ENCODE peak calls at places on chromosomes 16 and 17, in five cellular contexts. D is thoracic aorta, B is kidney epithelial cell, Y is left ventricle myocardium inferior, V is ascending aorta. M is an unnamed sample. For H3K36me3, the result is how much of the 10 kb centered on the place peaks cover.

GRCh38 chr17:33267279-33267790 is 25.8 kb downstream of the ASIC2 start:
- DNase-seq in D (no peak), B (peak), Y (no peak), V (no peak), M (no peak)

GRCh38 chr17:76544916-76545365 is 5.1 kb downstream of the PRCD start:
- DNase-seq in D (no peak), B (no peak), Y (no peak), V (no peak), M (peak)

GRCh38 chr17:27666831-27667560 is 36.0 kb downstream of the LGALS9 start:
- DNase-seq in D (no peak), B (no peak), Y (no peak), V (no peak), M (no peak)

GRCh38 chr16:1940273-1941161 is 2.5 kb downstream of the MSRB1 start:
- DNase-seq in D (no peak), B (no peak), Y (no peak), V (no peak), M (peak)

GRCh38 chr17:42365136-42365535 is 23.1 kb downstream of the STAT3 start:
- DNase-seq in D (no peak), B (no peak), Y (no peak), V (no peak), M (no peak)

GRCh38 chr17:27413792-27414191 is 42.5 kb upstream of the KSR1 start:
- DNase-seq in D (no peak), B (no peak), Y (no peak), V (no peak), M (no peak)

GRCh38 chr16:21300309-21301167 is 22.4 kb upstream of the CRYM start:
- DNase-seq in D (peak), B (peak), Y (peak), V (peak), M (peak)

GRCh38 chr16:82699711-82700495 is 73.1 kb downstream of the CDH13 start:
- DNase-seq in D (no peak), B (peak), Y (no peak), V (no peak), M (no peak)

GRCh38 chr17:68955181-68955841 is at the start of gene ABCA8:
- DNase-seq in D (no peak), B (no peak), Y (no peak), V (no peak), M (no peak)

GRCh38 chr17:7484964-7485377 is 805 bp downstream of the POLR2A start:
- DNase-seq in D (no peak), B (no peak), Y (no peak), V (no peak), M (no peak)

GRCh38 chr17:40371261-40371929 is 6.9 kb upstream of the GJD3 start:
- DNase-seq in D (no peak), B (no peak), Y (no peak), V (no peak), M (no peak)

GRCh38 chr17:75078097-75079022 is 9.4 kb upstream of the SLC16A5 start:
- DNase-seq in D (no peak), B (peak), Y (no peak), V (no peak), M (no peak)

GRCh38 chr17:8680402-8680801 is 49.9 kb upstream of the MYH10 start:
- DNase-seq in D (no peak), B (no peak), Y (no peak), V (no peak), M (no peak)

GRCh38 chr17:74512041-74512440 is 19.2 kb downstream of the CD300LB start:
- DNase-seq in D (no peak), B (no peak), Y (peak), V (no peak), M (no peak)

GRCh38 chr17:79213305-79213704 is 138.7 kb downstream of the ENGASE start:
- DNase-seq in D (no peak), B (no peak), Y (no peak), V (no peak), M (no peak)

GRCh38 chr16:49458656-49459445 is 85.2 kb downstream of the C16orf78 start:
- DNase-seq in D (no peak), B (no peak), Y (no peak), V (no peak), M (peak)

GRCh38 chr17:70187383-70187782 is 18.1 kb downstream of the KCNJ2 start:
- DNase-seq in D (no peak), B (no peak), Y (no peak), V (no peak), M (no peak)

GRCh38 chr17:28575126-28575795 is 1.4 kb downstream of the ALDOC start:
- DNase-seq in D (no peak), B (no peak), Y (peak), V (no peak), M (no peak)

GRCh38 chr17:17078832-17079231 is 36.6 kb downstream of the MPRIP start:
- DNase-seq in D (no peak), B (no peak), Y (no peak), V (no peak), M (no peak)

GRCh38 chr17:74243013-74243755 is 29.8 kb downstream of the TTYH2 start:
- DNase-seq in D (no peak), B (no peak), Y (peak), V (no peak), M (peak)

GRCh38 chr17:30824002-30824355 is 513 bp downstream of the CRLF3 start:
- DNase-seq in D (no peak), B (no peak), Y (no peak), V (no peak), M (no peak)

GRCh38 chr17:38659415-38659814 is 15.3 kb downstream of the EPOP start:
- DNase-seq in D (no peak), B (no peak), Y (no peak), V (no peak), M (no peak)

GRCh38 chr16:86298166-86299131 is 211.9 kb upstream of the FOXF1 start:
- DNase-seq in D (no peak), B (no peak), Y (no peak), V (no peak), M (no peak)

GRCh38 chr16:1162701-1163566 is 10.0 kb downstream of the CACNA1H start:
- DNase-seq in D (no peak), B (no peak), Y (no peak), V (no peak), M (no peak)

GRCh38 chr16:82987767-82988166 is 361.0 kb downstream of the CDH13 start:
- DNase-seq in D (no peak), B (peak), Y (no peak), V (no peak), M (no peak)

GRCh38 chr17:2335726-2336214 is 487 bp downstream of the TSR1 start:
- DNase-seq in D (no peak), B (no peak), Y (no peak), V (no peak), M (peak)

GRCh38 chr16:46908540-46909372 is 24.6 kb downstream of the GPT2 start:
- DNase-seq in D (no peak), B (no peak), Y (no peak), V (no peak), M (no peak)

GRCh38 chr16:68492501-68493411 is 44.4 kb upstream of the SMPD3 start:
- DNase-seq in D (no peak), B (no peak), Y (no peak), V (no peak), M (peak)

GRCh38 chr17:59666235-59666634 is 41.0 kb downstream of the PTRH2 start:
- DNase-seq in D (no peak), B (no peak), Y (no peak), V (no peak), M (no peak)

GRCh38 chr17:59671386-59671785 is 35.8 kb downstream of the PTRH2 start:
- DNase-seq in D (no peak), B (no peak), Y (no peak), V (no peak), M (no peak)

GRCh38 chr17:59668816-59669215 is 38.4 kb downstream of the PTRH2 start:
- DNase-seq in D (no peak), B (peak), Y (no peak), V (no peak), M (no peak)

GRCh38 chr17:59669411-59669810 is 37.8 kb downstream of the PTRH2 start:
- DNase-seq in D (no peak), B (peak), Y (no peak), V (no peak), M (no peak)

GRCh38 chr17:59669944-59670343 is 37.3 kb downstream of the PTRH2 start:
- DNase-seq in D (no peak), B (no peak), Y (no peak), V (no peak), M (no peak)
- H3K36me3 ChIP-seq in D (under half), B (under half), Y (half or more), V (half or more), M (under half)

DNA sequence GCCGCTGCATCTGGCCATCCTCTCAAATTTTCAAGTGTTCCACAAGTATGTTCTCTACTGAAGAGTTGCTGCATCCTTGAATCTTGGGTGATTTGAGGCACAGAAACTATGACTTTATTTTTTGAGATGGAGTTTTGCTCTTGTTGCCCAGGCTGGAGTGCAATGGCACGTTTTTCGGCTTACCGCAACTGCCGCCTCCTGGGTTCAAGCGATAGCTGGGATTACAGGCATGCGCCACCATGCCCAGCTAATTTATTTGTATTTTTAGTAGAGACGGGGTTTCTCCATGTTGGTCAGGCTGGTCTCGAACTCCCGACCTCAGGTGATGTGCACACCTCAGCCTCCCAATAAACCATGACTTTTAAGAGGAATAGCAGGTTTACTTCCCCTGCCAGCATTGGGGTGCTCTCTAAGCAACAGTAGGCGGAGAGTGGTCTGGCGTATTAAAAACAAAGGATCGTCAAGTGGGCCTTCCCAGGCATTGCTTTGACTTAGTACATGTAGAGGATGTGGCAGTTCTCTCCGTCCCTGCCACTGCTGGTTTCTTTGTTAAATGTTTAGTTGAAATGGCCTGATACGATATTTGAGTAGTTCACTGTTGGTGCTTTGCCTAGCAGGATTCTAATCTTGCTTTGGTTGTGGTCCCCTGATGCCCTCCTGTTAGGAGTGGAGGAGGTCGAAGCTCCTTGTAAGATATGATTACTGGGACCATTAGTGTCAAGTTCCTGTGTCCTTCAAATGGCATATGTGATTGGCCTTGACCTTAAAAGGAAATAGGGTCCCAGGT is 9.5 kb downstream of the PYCARD start:
- DNase-seq in D (no peak), B (no peak), Y (no peak), V (no peak), M (no peak)
- H3K36me3 ChIP-seq in D (half or more), B (under half), Y (half or more), V (half or more), M (half or more)

GRCh38 chr16:27472091-27473020 is 70.4 kb downstream of the IL21R start:
- DNase-seq in D (no peak), B (no peak), Y (no peak), V (no peak), M (peak)

GRCh38 chr16:27475561-27475960 is 73.6 kb downstream of the IL21R start:
- DNase-seq in D (no peak), B (peak), Y (no peak), V (no peak), M (no peak)

GRCh38 chr16:27473101-27473900 is 71.3 kb downstream of the IL21R start:
- DNase-seq in D (no peak), B (no peak), Y (no peak), V (no peak), M (peak)

GRCh38 chr16:27474921-27475320 is 72.9 kb downstream of the IL21R start:
- DNase-seq in D (no peak), B (no peak), Y (no peak), V (no peak), M (no peak)

GRCh38 chr16:27474041-27474440 is 72.1 kb downstream of the IL21R start:
- DNase-seq in D (no peak), B (no peak), Y (no peak), V (no peak), M (peak)
- H3K36me3 ChIP-seq in D (half or more), B (under half), Y (half or more), V (half or more), M (under half)

GRCh38 chr17:31903401-31903800 is 1.9 kb upstream of the UTP6 start:
- DNase-seq in D (no peak), B (no peak), Y (no peak), V (no peak), M (no peak)

GRCh38 chr17:31902693-31903092 is 1.2 kb upstream of the UTP6 start:
- DNase-seq in D (no peak), B (no peak), Y (no peak), V (no peak), M (no peak)

GRCh38 chr17:31907342-31907975 is 6.0 kb upstream of the UTP6 start:
- DNase-seq in D (no peak), B (no peak), Y (no peak), V (no peak), M (no peak)

GRCh38 chr17:31908386-31908785 is 6.9 kb upstream of the UTP6 start:
- DNase-seq in D (no peak), B (no peak), Y (no peak), V (no peak), M (no peak)
- H3K36me3 ChIP-seq in D (under half), B (under half), Y (under half), V (under half), M (under half)

GRCh38 chr17:82031885-82032627 is 578 bp downstream of the RAC3 start:
- DNase-seq in D (no peak), B (no peak), Y (no peak), V (no peak), M (no peak)
- H3K36me3 ChIP-seq in D (under half), B (under half), Y (under half), V (under half), M (under half)

DNA sequence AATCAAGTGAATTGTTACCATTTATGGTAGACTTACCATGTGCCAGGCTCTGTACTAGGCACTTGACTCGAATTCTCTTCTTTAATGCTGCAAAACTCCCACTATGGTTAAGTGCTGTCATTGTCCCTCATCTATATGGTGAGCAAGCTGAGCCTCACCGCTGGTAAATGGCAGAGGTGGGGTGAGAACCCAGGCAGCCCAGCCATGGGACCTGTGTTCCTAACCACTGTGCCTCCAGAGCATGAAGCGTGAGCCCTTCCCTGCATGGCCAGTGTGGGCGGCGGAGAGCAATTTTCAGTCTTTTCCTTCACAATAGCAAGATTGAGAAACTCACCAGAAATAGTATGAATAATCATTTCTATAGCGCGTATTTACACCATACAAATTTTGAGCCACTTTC is 9.1 kb downstream of the BFAR start:
- DNase-seq in D (no peak), B (no peak), Y (no peak), V (no peak), M (no peak)
- H3K36me3 ChIP-seq in D (under half), B (under half), Y (half or more), V (half or more), M (under half)

M was measured in pancreas.